ENCODE peak calls at places on chromosome 1, in nine cellular contexts. O, A, X, Y, V, U, M, F and K are unnamed samples.

GRCh38 chr1:44237721-44238457 is 24.6 kb downstream of the DMAP1 start:
- DNase-seq in O (no peak), A (peak; percentile 40), X (no peak), Y (peak; percentile 26), V (peak; percentile 95), U (no peak), M (no peak), F (peak; percentile 88), K (no peak)

GRCh38 chr1:5480306-5480705 is 511.9 kb downstream of the NPHP4 start:
- DNase-seq in O (no peak), A (no peak), X (no peak), Y (no peak), V (no peak), U (no peak), M (no peak), F (no peak), K (no peak)

GRCh38 chr1:39261712-39262221 is 57.3 kb downstream of the MACF1 start:
- DNase-seq in O (no peak), A (no peak), X (no peak), Y (peak; percentile 29), V (peak; percentile 82), U (no peak), M (no peak), F (no peak), K (no peak)

GRCh38 chr1:11563560-11564069 is 84.7 kb downstream of the DISP3 start:
- DNase-seq in O (no peak), A (no peak), X (no peak), Y (peak; percentile 11), V (no peak), U (no peak), M (no peak), F (peak; percentile 50), K (no peak)

GRCh38 chr1:15195420-15196052 is 42.0 kb downstream of the TMEM51 start:
- DNase-seq in O (no peak), A (no peak), X (peak; percentile 71), Y (no peak), V (no peak), U (peak; percentile 21), M (no peak), F (no peak), K (no peak)

GRCh38 chr1:111619635-111620411 is at the start of gene RAP1A:
- DNase-seq in O (peak; percentile 93), A (peak; percentile 93), X (peak; percentile 97), Y (peak; percentile 95), V (peak; percentile 92), U (peak; percentile 94), M (peak; percentile 75), F (peak; percentile 98), K (peak; percentile 90)

GRCh38 chr1:89065077-89065868 is at the start of gene GBP1:
- DNase-seq in O (peak; percentile 43), A (peak; percentile 84), X (no peak), Y (peak; percentile 89), V (peak; percentile 91), U (no peak), M (no peak), F (peak; percentile 40), K (no peak)

GRCh38 chr1:209354840-209355165 is 228.7 kb upstream of the CAMK1G start:
- DNase-seq in O (no peak), A (no peak), X (no peak), Y (no peak), V (no peak), U (no peak), M (no peak), F (no peak), K (no peak)

GRCh38 chr1:110011527-110012041 is 22.8 kb upstream of the STRIP1 start:
- DNase-seq in O (no peak), A (peak; percentile 49), X (no peak), Y (peak; percentile 80), V (peak; percentile 79), U (no peak), M (peak; percentile 50), F (peak; percentile 68), K (peak; percentile 34)

GRCh38 chr1:40232444-40232843 is 15.3 kb upstream of the TMCO2 start:
- DNase-seq in O (no peak), A (no peak), X (no peak), Y (no peak), V (no peak), U (no peak), M (no peak), F (no peak), K (no peak)

DNA sequence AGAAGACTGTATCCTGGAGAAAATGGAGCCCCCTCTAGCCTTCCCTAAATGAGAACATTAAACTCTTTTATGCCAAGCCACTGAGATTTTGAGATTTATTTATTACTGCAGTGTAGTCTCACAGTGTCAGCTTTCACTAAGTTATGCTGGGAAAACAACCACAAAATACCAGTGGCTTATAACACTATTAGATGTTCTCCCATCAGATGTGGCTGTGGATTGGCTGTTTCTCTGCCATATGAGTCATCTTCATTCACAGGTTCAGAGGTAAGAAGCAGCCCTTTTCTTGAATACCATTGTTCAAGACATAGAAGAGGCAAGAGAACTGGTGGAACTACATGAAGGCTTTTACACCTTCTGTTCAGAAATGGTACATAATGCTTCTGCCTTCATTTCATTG is 32.1 kb upstream of the ST6GALNAC5 start:
- DNase-seq in O (no peak), A (no peak), X (no peak), Y (no peak), V (no peak), U (no peak), M (no peak), F (no peak), K (no peak)
- TF ChIP-seq CTCF in O (no peak), A (no peak), X (no peak), Y (no peak), V (no peak), U (no peak), M (no peak), F (no peak), K (no peak)

DNA sequence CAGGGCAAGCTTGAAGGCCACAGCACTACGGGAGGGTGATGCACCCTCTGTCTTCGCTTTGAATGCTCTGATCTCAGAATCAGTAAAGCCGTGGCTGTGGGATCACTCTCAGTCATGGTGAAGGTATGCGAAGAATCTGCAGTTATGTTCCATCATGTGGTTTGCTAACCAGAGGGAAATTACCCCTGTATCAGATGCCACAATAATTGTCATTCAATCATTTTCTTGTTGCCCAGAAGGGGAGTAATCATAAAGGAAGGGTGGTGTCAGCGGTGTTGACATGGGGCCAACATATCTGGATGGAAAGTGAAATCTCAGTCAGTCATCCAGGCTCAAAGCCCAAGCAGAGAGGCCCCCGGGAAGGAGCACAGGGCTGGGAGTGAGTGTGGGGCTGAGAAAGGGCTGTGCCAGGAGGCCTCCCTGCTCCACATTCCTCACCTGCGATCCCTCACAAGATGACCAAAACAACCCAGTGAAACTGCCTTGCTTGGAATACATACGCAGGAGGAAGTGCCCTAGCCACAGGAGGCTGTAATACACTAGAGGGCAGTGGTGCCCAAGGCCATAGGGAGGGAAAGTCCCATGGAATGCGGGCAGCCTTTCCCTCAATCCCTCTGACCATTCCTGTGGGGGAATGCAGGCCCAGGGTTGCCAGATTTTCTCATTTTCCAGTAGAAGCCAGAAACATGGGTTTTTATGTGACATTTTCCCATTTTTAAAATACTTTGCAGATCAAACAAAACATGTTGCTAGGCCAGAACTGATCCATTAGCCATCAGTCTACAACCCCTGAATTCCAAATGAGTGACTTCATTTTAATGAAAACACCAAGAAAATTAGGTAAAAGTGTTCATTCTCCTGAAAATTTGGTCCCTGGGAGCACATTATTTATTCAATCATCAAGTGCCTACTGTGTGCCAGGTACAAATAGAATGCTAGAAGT is 95.7 kb upstream of the VANGL1 start:
- DNase-seq in O (peak; percentile 22), A (peak; percentile 56), X (peak; percentile 18), Y (peak; percentile 87), V (peak; percentile 83), U (peak; percentile 50), M (no peak), F (peak; percentile 86), K (peak; percentile 73)
- TF ChIP-seq CTCF in O (no peak), A (peak; percentile 54), X (no peak), Y (peak; percentile 66), V (peak; percentile 73), U (peak; percentile 48), M (peak; percentile 12), F (peak; percentile 61), K (peak; percentile 47)

GRCh38 chr1:21244986-21245687 is 45.1 kb downstream of the ECE1 start:
- DNase-seq in O (no peak), A (no peak), X (no peak), Y (no peak), V (no peak), U (no peak), M (no peak), F (no peak), K (no peak)
- TF ChIP-seq CTCF in O (no peak), A (peak; percentile 65), X (no peak), Y (peak; percentile 60), V (peak; percentile 53), U (no peak), M (peak; percentile 17), F (peak; percentile 9), K (peak; percentile 36)

GRCh38 chr1:215890438-215890837 is 323.3 kb downstream of the KCTD3 start:
- DNase-seq in O (no peak), A (no peak), X (no peak), Y (no peak), V (no peak), U (no peak), M (no peak), F (no peak), K (no peak)

GRCh38 chr1:215887618-215888017 is 320.5 kb downstream of the KCTD3 start:
- DNase-seq in O (no peak), A (no peak), X (no peak), Y (no peak), V (no peak), U (no peak), M (no peak), F (no peak), K (no peak)

GRCh38 chr1:215891673-215892072 is 324.6 kb downstream of the KCTD3 start:
- DNase-seq in O (no peak), A (no peak), X (no peak), Y (no peak), V (no peak), U (no peak), M (no peak), F (no peak), K (no peak)

GRCh38 chr1:215891266-215891665 is 324.2 kb downstream of the KCTD3 start:
- DNase-seq in O (no peak), A (no peak), X (no peak), Y (no peak), V (no peak), U (no peak), M (no peak), F (no peak), K (no peak)

DNA sequence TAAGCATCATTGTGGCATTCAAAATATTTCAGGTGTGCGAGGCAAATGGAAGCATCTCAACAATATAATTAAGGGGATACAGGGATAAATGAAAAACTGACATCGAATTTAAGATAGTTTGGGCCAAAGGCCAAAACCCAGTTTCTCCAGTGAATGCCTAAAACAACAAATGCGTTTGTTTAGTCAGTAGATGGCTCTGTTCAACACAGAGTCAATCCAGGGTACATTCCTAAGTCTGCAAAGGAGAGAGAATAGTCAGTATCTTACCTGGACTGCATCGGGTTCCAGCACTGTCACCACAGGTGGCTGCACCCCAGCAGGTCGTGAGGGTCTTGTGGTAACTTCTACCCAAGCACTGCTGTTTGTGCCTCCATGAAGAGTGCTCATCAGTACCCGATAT is 321.1 kb downstream of the KCTD3 start:
- DNase-seq in O (no peak), A (no peak), X (no peak), Y (no peak), V (no peak), U (no peak), M (no peak), F (no peak), K (no peak)
- TF ChIP-seq CTCF in O (no peak), A (no peak), X (no peak), Y (no peak), V (no peak), U (no peak), M (no peak), F (peak; percentile 32), K (no peak)

GRCh38 chr1:237503292-237503691 is 387.4 kb downstream of the ZP4 start:
- DNase-seq in O (no peak), A (no peak), X (no peak), Y (no peak), V (no peak), U (no peak), M (no peak), F (no peak), K (no peak)
- TF ChIP-seq CTCF in O (no peak), A (no peak), X (no peak), Y (no peak), V (no peak), U (no peak), M (no peak), F (no peak), K (no peak)